ENCODE peak calls at places on chromosomes 12 and 14, in five cellular contexts. F, V, N, C and X are unnamed samples.
A peak's percentile ranks its signal among the peaks of the same experiment; 100 is the strongest.

GRCh38 chr14:39265032-39265431 is 31.3 kb downstream of the MIA2 start:
- DNase-seq in F (no peak), V (peak; percentile 41), N (peak; percentile 44), C (no peak), X (no peak)

GRCh38 chr12:11577658-11578260 is 71.7 kb upstream of the ETV6 start:
- DNase-seq in F (no peak), V (no peak), N (peak; percentile 13), C (no peak), X (peak; percentile 3)

GRCh38 chr14:88426271-88426670 is 40.8 kb downstream of the SPATA7 start:
- DNase-seq in F (no peak), V (no peak), N (no peak), C (no peak), X (no peak)

GRCh38 chr14:55398679-55399078 is 13.0 kb downstream of the ATG14 start:
- DNase-seq in F (no peak), V (peak; percentile 73), N (no peak), C (no peak), X (peak; percentile 96)

GRCh38 chr14:88352299-88353097 is 29.4 kb upstream of the KCNK10 start:
- DNase-seq in F (no peak), V (no peak), N (no peak), C (no peak), X (no peak)

GRCh38 chr14:51807355-51807754 is 53.1 kb upstream of the GNG2 start:
- DNase-seq in F (no peak), V (no peak), N (no peak), C (no peak), X (no peak)

GRCh38 chr14:54856152-54856551 is 46.5 kb downstream of the GCH1 start:
- DNase-seq in F (no peak), V (no peak), N (no peak), C (no peak), X (no peak)

GRCh38 chr14:91793704-91794103 is 61.8 kb upstream of the CATSPERB start:
- DNase-seq in F (no peak), V (no peak), N (no peak), C (no peak), X (no peak)

GRCh38 chr12:22993639-22994038 is 368.7 kb downstream of the ETNK1 start:
- DNase-seq in F (no peak), V (no peak), N (no peak), C (no peak), X (no peak)

GRCh38 chr14:28742171-28742846 is 24.3 kb upstream of the FOXG1 start:
- DNase-seq in F (no peak), V (no peak), N (no peak), C (no peak), X (no peak)

GRCh38 chr12:130198026-130198662 is 35.9 kb downstream of the FZD10 start:
- DNase-seq in F (no peak), V (no peak), N (no peak), C (no peak), X (no peak)

GRCh38 chr14:45038865-45039264 is 45.1 kb upstream of the PRPF39 start:
- DNase-seq in F (no peak), V (no peak), N (peak; percentile 19), C (no peak), X (no peak)

GRCh38 chr12:56110571-56110970 is 5.9 kb upstream of the RPL41 start:
- DNase-seq in F (no peak), V (no peak), N (no peak), C (no peak), X (no peak)

GRCh38 chr14:92644166-92644565 is 104.3 kb downstream of the LGMN start:
- DNase-seq in F (no peak), V (peak; percentile 52), N (no peak), C (no peak), X (peak; percentile 74)

GRCh38 chr12:94783862-94784261 is 133.5 kb upstream of the TMCC3 start:
- DNase-seq in F (no peak), V (no peak), N (no peak), C (no peak), X (peak; percentile 6)

GRCh38 chr12:116506697-116507064 is 52.5 kb upstream of the MAP1LC3B2 start:
- DNase-seq in F (no peak), V (no peak), N (no peak), C (no peak), X (no peak)

GRCh38 chr12:79874665-79875064 is 60.2 kb downstream of the PPP1R12A start:
- DNase-seq in F (no peak), V (no peak), N (no peak), C (no peak), X (no peak)

GRCh38 chr14:68792022-68792829 is 641 bp downstream of the ZFP36L1 start:
- DNase-seq in F (no peak), V (no peak), N (peak; percentile 61), C (peak; percentile 51), X (no peak)

GRCh38 chr14:75147423-75148071 is 20.7 kb upstream of the NEK9 start:
- DNase-seq in F (peak; percentile 87), V (no peak), N (no peak), C (peak; percentile 68), X (peak; percentile 50)

GRCh38 chr12:46360908-46361666 is 11.5 kb downstream of the SLC38A2 start:
- DNase-seq in F (no peak), V (no peak), N (peak; percentile 49), C (no peak), X (no peak)

GRCh38 chr12:119139448-119139847 is 39.3 kb upstream of the HSPB8 start:
- DNase-seq in F (no peak), V (no peak), N (no peak), C (no peak), X (no peak)

GRCh38 chr12:41100572-41100971 is 87.5 kb upstream of the PDZRN4 start:
- DNase-seq in F (no peak), V (no peak), N (no peak), C (no peak), X (no peak)

GRCh38 chr14:97298331-97298730 is 501.1 kb downstream of the VRK1 start:
- DNase-seq in F (no peak), V (no peak), N (no peak), C (no peak), X (no peak)

GRCh38 chr12:55847603-55848329 is 5.0 kb upstream of the MMP19 start:
- DNase-seq in F (peak; percentile 64), V (no peak), N (no peak), C (peak; percentile 82), X (peak; percentile 99)

GRCh38 chr12:108312885-108313203 is 26.3 kb downstream of the CMKLR1 start:
- DNase-seq in F (no peak), V (no peak), N (no peak), C (no peak), X (no peak)

GRCh38 chr12:106139422-106140141 is 828 bp upstream of the NUAK1 start:
- DNase-seq in F (peak; percentile 65), V (peak; percentile 56), N (no peak), C (peak; percentile 66), X (peak; percentile 73)

GRCh38 chr14:91580886-91581615 is 70.9 kb upstream of the PPP4R3A start:
- DNase-seq in F (no peak), V (no peak), N (no peak), C (no peak), X (no peak)

GRCh38 chr14:88104710-88105109 is 99.8 kb downstream of the GPR65 start:
- DNase-seq in F (no peak), V (no peak), N (no peak), C (no peak), X (no peak)

GRCh38 chr14:25472700-25473099 is 422.8 kb upstream of the STXBP6 start:
- DNase-seq in F (no peak), V (no peak), N (no peak), C (no peak), X (no peak)

GRCh38 chr12:40616383-40616900 is 75.8 kb upstream of the CNTN1 start:
- DNase-seq in F (no peak), V (no peak), N (no peak), C (no peak), X (no peak)

GRCh38 chr12:120012067-120012621 is 23.1 kb downstream of the BICDL1 start:
- DNase-seq in F (no peak), V (peak; percentile 18), N (peak; percentile 6), C (no peak), X (peak; percentile 27)

GRCh38 chr14:90373887-90374286 is 22.9 kb upstream of the CALM1 start:
- DNase-seq in F (no peak), V (no peak), N (no peak), C (no peak), X (no peak)

GRCh38 chr12:95630496-95630895 is 79.2 kb upstream of the USP44 start:
- DNase-seq in F (no peak), V (no peak), N (no peak), C (no peak), X (no peak)

GRCh38 chr12:23290627-23291330 is 658.7 kb downstream of the SOX5 start:
- DNase-seq in F (no peak), V (no peak), N (no peak), C (no peak), X (no peak)

GRCh38 chr14:93017341-93017797 is 94.4 kb downstream of the CHGA start:
- DNase-seq in F (no peak), V (no peak), N (no peak), C (no peak), X (no peak)

DNA sequence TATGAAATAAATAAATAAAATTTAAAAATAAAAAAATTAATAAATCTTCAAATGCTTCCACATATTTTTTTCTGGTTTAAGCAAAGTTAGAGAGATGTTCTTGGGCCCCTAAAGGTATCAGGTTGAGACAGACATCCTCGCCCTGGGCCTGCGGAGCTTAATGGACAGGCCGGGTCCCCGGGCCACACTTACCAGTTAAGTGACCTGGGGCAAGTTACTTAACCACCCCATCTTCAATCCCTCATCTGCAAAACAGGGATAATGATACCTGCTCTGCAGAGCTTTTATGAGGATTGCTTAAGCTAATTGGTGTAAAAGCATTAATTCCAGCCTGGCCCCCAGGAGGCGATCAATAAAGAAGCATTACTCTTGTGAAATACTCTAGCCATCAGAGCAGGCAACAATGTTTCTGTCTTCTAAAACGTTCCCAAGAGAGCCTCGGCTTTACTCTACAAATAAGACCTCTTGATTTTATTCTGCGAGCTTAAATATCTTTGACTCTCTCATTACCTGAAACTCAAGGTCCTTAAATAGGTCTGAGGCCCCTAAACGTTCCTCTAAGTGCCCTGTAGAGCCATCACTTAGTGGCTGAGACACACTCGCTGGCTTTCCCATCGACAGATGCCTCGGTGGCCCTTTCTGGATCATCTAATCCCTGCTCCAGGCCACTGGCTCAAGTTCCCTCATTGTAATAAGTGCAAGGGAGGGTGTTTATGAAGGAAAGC is 81.1 kb upstream of the DIO3 start:
- DNase-seq in F (no peak), V (no peak), N (no peak), C (no peak), X (no peak)
- TF ChIP-seq CTCF in F (no peak), V (no peak), N (no peak), C (no peak), X (no peak)

DNA sequence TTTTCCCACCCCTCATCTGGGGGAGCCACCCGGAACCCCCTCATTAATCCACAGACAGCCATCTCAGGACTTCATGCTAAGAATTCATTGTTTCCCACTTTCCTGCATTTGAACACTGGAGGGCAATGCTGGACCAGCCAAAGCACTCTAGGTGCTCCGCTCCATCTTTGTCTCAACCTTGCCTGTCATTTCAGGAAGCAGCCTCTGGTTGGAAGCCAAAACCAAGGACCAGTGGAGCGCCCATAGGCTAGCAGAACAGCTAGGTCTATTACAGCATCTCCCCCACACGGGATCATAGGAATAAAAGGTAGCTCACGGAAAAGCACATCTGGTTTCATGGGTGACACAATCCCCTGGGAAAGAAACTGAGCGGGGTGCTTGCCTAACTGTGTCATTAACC is 197.1 kb downstream of the DAD1 start:
- DNase-seq in F (peak; percentile 43), V (peak; percentile 28), N (peak; percentile 92), C (peak; percentile 74), X (peak; percentile 67)
- TF ChIP-seq CTCF in F (peak; percentile 72), V (peak; percentile 49), N (peak; percentile 99), C (peak; percentile 48), X (peak; percentile 78)

GRCh38 chr14:96056509-96057422 is 17.6 kb downstream of the C14orf132 start:
- DNase-seq in F (no peak), V (no peak), N (peak; percentile 9), C (no peak), X (no peak)
- TF ChIP-seq CTCF in F (no peak), V (peak; percentile 30), N (peak; percentile 52), C (no peak), X (peak; percentile 36)

GRCh38 chr12:124273630-124274029 is 21.3 kb upstream of the RFLNA start:
- DNase-seq in F (no peak), V (peak; percentile 79), N (peak; percentile 22), C (no peak), X (peak; percentile 37)
- TF ChIP-seq CTCF in F (no peak), V (peak; percentile 68), N (peak; percentile 64), C (no peak), X (peak; percentile 56)